ENCODE peak calls at places on chromosomes 3 and 15, in nine cellular contexts. One of them, this sample, is unnamed.

GRCh38 chr3:106829206-106829605 is 548.0 kb upstream of the CCDC54 start:
- DNase-seq in NCI-H69: peak
- DNase-seq in ecto neural progenitor cell: no peak
- DNase-seq in astrocyte: peak
- DNase-seq in T-helper 2 cell treated with Interferon-gamma antibody and Interleukin-4, amounts not matched to agents 5 μg/mL and 100 μg/mL, for 36 hours: no peak
- DNase-seq in hippocampal formation: no peak
- DNase-seq in stimulated activated CD8-positive, alpha-beta memory T cell treated with anti-CD3 and anti-CD28 coated beads, Interleukin-7, amount 100 ng/mL, for 1 hour: no peak
- DNase-seq in activated T-helper 1 cell treated with Interleukin-2 at 50 U/mL for 16 hours: no peak
- DNase-seq in mucosa of descending colon: no peak
- DNase-seq in this sample: no peak

GRCh38 chr3:71026634-71027578 is 556.6 kb downstream of the FOXP1 start:
- DNase-seq in NCI-H69: peak
- DNase-seq in ecto neural progenitor cell: no peak
- DNase-seq in astrocyte: no peak
- DNase-seq in T-helper 2 cell treated with Interferon-gamma antibody and Interleukin-4, amounts not matched to agents 5 μg/mL and 100 μg/mL, for 36 hours: no peak
- DNase-seq in hippocampal formation: no peak
- DNase-seq in stimulated activated CD8-positive, alpha-beta memory T cell treated with anti-CD3 and anti-CD28 coated beads, Interleukin-7, amount 100 ng/mL, for 1 hour: no peak
- DNase-seq in activated T-helper 1 cell treated with Interleukin-2 at 50 U/mL for 16 hours: no peak
- DNase-seq in mucosa of descending colon: no peak
- DNase-seq in this sample: no peak

GRCh38 chr3:126424751-126425150 is 30.0 kb downstream of the CFAP100 start:
- DNase-seq in NCI-H69: no peak
- DNase-seq in ecto neural progenitor cell: no peak
- DNase-seq in astrocyte: no peak
- DNase-seq in T-helper 2 cell treated with Interferon-gamma antibody and Interleukin-4, amounts not matched to agents 5 μg/mL and 100 μg/mL, for 36 hours: no peak
- DNase-seq in hippocampal formation: no peak
- DNase-seq in stimulated activated CD8-positive, alpha-beta memory T cell treated with anti-CD3 and anti-CD28 coated beads, Interleukin-7, amount 100 ng/mL, for 1 hour: no peak
- DNase-seq in activated T-helper 1 cell treated with Interleukin-2 at 50 U/mL for 16 hours: no peak
- DNase-seq in mucosa of descending colon: no peak
- DNase-seq in this sample: no peak

GRCh38 chr3:48708481-48708889 is 8.5 kb downstream of the IP6K2 start:
- DNase-seq in NCI-H69: no peak
- DNase-seq in ecto neural progenitor cell: no peak
- DNase-seq in astrocyte: peak
- DNase-seq in T-helper 2 cell treated with Interferon-gamma antibody and Interleukin-4, amounts not matched to agents 5 μg/mL and 100 μg/mL, for 36 hours: no peak
- DNase-seq in hippocampal formation: no peak
- DNase-seq in stimulated activated CD8-positive, alpha-beta memory T cell treated with anti-CD3 and anti-CD28 coated beads, Interleukin-7, amount 100 ng/mL, for 1 hour: no peak
- DNase-seq in activated T-helper 1 cell treated with Interleukin-2 at 50 U/mL for 16 hours: no peak
- DNase-seq in mucosa of descending colon: no peak
- DNase-seq in this sample: no peak

GRCh38 chr3:59766165-59766872 is 716.5 kb upstream of the CFAP20DC start:
- DNase-seq in NCI-H69: no peak
- DNase-seq in ecto neural progenitor cell: no peak
- DNase-seq in astrocyte: peak
- DNase-seq in T-helper 2 cell treated with Interferon-gamma antibody and Interleukin-4, amounts not matched to agents 5 μg/mL and 100 μg/mL, for 36 hours: no peak
- DNase-seq in hippocampal formation: no peak
- DNase-seq in stimulated activated CD8-positive, alpha-beta memory T cell treated with anti-CD3 and anti-CD28 coated beads, Interleukin-7, amount 100 ng/mL, for 1 hour: no peak
- DNase-seq in activated T-helper 1 cell treated with Interleukin-2 at 50 U/mL for 16 hours: no peak
- DNase-seq in mucosa of descending colon: no peak
- DNase-seq in this sample: no peak

GRCh38 chr3:196198771-196199753 is 12.1 kb downstream of the ZDHHC19 start:
- DNase-seq in NCI-H69: peak
- DNase-seq in ecto neural progenitor cell: no peak
- DNase-seq in astrocyte: no peak
- DNase-seq in T-helper 2 cell treated with Interferon-gamma antibody and Interleukin-4, amounts not matched to agents 5 μg/mL and 100 μg/mL, for 36 hours: no peak
- DNase-seq in hippocampal formation: no peak
- DNase-seq in stimulated activated CD8-positive, alpha-beta memory T cell treated with anti-CD3 and anti-CD28 coated beads, Interleukin-7, amount 100 ng/mL, for 1 hour: no peak
- DNase-seq in activated T-helper 1 cell treated with Interleukin-2 at 50 U/mL for 16 hours: no peak
- DNase-seq in mucosa of descending colon: peak
- DNase-seq in this sample: no peak

GRCh38 chr3:160458151-160458550 is 8.6 kb upstream of the TRIM59 start:
- DNase-seq in NCI-H69: no peak
- DNase-seq in ecto neural progenitor cell: no peak
- DNase-seq in astrocyte: no peak
- DNase-seq in T-helper 2 cell treated with Interferon-gamma antibody and Interleukin-4, amounts not matched to agents 5 μg/mL and 100 μg/mL, for 36 hours: no peak
- DNase-seq in hippocampal formation: no peak
- DNase-seq in stimulated activated CD8-positive, alpha-beta memory T cell treated with anti-CD3 and anti-CD28 coated beads, Interleukin-7, amount 100 ng/mL, for 1 hour: no peak
- DNase-seq in activated T-helper 1 cell treated with Interleukin-2 at 50 U/mL for 16 hours: no peak
- DNase-seq in mucosa of descending colon: no peak
- DNase-seq in this sample: no peak

GRCh38 chr15:63953524-63953923 is 92.8 kb downstream of the DAPK2 start:
- DNase-seq in NCI-H69: no peak
- DNase-seq in ecto neural progenitor cell: no peak
- DNase-seq in astrocyte: no peak
- DNase-seq in T-helper 2 cell treated with Interferon-gamma antibody and Interleukin-4, amounts not matched to agents 5 μg/mL and 100 μg/mL, for 36 hours: no peak
- DNase-seq in hippocampal formation: no peak
- DNase-seq in stimulated activated CD8-positive, alpha-beta memory T cell treated with anti-CD3 and anti-CD28 coated beads, Interleukin-7, amount 100 ng/mL, for 1 hour: no peak
- DNase-seq in activated T-helper 1 cell treated with Interleukin-2 at 50 U/mL for 16 hours: no peak
- DNase-seq in mucosa of descending colon: no peak
- DNase-seq in this sample: no peak

GRCh38 chr3:117736851-117737250 is 1027.3 kb downstream of the TUSC7 start:
- DNase-seq in NCI-H69: no peak
- DNase-seq in ecto neural progenitor cell: no peak
- DNase-seq in astrocyte: peak
- DNase-seq in T-helper 2 cell treated with Interferon-gamma antibody and Interleukin-4, amounts not matched to agents 5 μg/mL and 100 μg/mL, for 36 hours: no peak
- DNase-seq in hippocampal formation: no peak
- DNase-seq in stimulated activated CD8-positive, alpha-beta memory T cell treated with anti-CD3 and anti-CD28 coated beads, Interleukin-7, amount 100 ng/mL, for 1 hour: no peak
- DNase-seq in activated T-helper 1 cell treated with Interleukin-2 at 50 U/mL for 16 hours: no peak
- DNase-seq in mucosa of descending colon: no peak
- DNase-seq in this sample: no peak

GRCh38 chr15:45110256-45110820 is 3.6 kb downstream of the DUOX2 start:
- DNase-seq in NCI-H69: no peak
- DNase-seq in ecto neural progenitor cell: no peak
- DNase-seq in astrocyte: no peak
- DNase-seq in T-helper 2 cell treated with Interferon-gamma antibody and Interleukin-4, amounts not matched to agents 5 μg/mL and 100 μg/mL, for 36 hours: no peak
- DNase-seq in hippocampal formation: no peak
- DNase-seq in stimulated activated CD8-positive, alpha-beta memory T cell treated with anti-CD3 and anti-CD28 coated beads, Interleukin-7, amount 100 ng/mL, for 1 hour: no peak
- DNase-seq in activated T-helper 1 cell treated with Interleukin-2 at 50 U/mL for 16 hours: no peak
- DNase-seq in mucosa of descending colon: no peak
- DNase-seq in this sample: no peak